ENCODE peak calls at places on chromosome 11, in eight cellular contexts. One of them, this sample, is unnamed.

GRCh38 chr11:28654191-28654590 is 546.0 kb downstream of the METTL15 start:
- DNase-seq in stimulated activated naive B cell treated with anti-CD40 and anti-IgM and Interleukin-4, amounts not matched to agents 10 μg/mL and 1 μg/mL and 100 μg/mL, for 72 hours: no peak
- DNase-seq in NCI-H1417 treated with DMSO at 0.1 percent for 48 hours: no peak
- DNase-seq in astrocyte of the spinal cord: no peak
- DNase-seq in skeletal muscle cell: no peak
- DNase-seq in SK-N-DZ: no peak
- DNase-seq in NB4: no peak
- DNase-seq in T follicular helper cell: no peak
- DNase-seq in this sample: no peak

GRCh38 chr11:115527534-115528125 is 23.4 kb upstream of the CADM1 start:
- DNase-seq in stimulated activated naive B cell treated with anti-CD40 and anti-IgM and Interleukin-4, amounts not matched to agents 10 μg/mL and 1 μg/mL and 100 μg/mL, for 72 hours: no peak
- DNase-seq in NCI-H1417 treated with DMSO at 0.1 percent for 48 hours: peak; percentile 17
- DNase-seq in astrocyte of the spinal cord: no peak
- DNase-seq in skeletal muscle cell: no peak
- DNase-seq in SK-N-DZ: no peak
- DNase-seq in NB4: no peak
- DNase-seq in T follicular helper cell: no peak
- DNase-seq in this sample: no peak

GRCh38 chr11:47451990-47452389 is 3.1 kb upstream of the RAPSN start:
- DNase-seq in stimulated activated naive B cell treated with anti-CD40 and anti-IgM and Interleukin-4, amounts not matched to agents 10 μg/mL and 1 μg/mL and 100 μg/mL, for 72 hours: no peak
- DNase-seq in NCI-H1417 treated with DMSO at 0.1 percent for 48 hours: no peak
- DNase-seq in astrocyte of the spinal cord: no peak
- DNase-seq in skeletal muscle cell: no peak
- DNase-seq in SK-N-DZ: no peak
- DNase-seq in NB4: no peak
- DNase-seq in T follicular helper cell: no peak
- DNase-seq in this sample: no peak

GRCh38 chr11:2690596-2691354 is 9.0 kb downstream of the KCNQ1OT1 start:
- DNase-seq in stimulated activated naive B cell treated with anti-CD40 and anti-IgM and Interleukin-4, amounts not matched to agents 10 μg/mL and 1 μg/mL and 100 μg/mL, for 72 hours: no peak
- DNase-seq in NCI-H1417 treated with DMSO at 0.1 percent for 48 hours: no peak
- DNase-seq in astrocyte of the spinal cord: no peak
- DNase-seq in skeletal muscle cell: no peak
- DNase-seq in SK-N-DZ: no peak
- DNase-seq in NB4: no peak
- DNase-seq in T follicular helper cell: no peak
- DNase-seq in this sample: no peak

GRCh38 chr11:57885298-57886035 is 123.9 kb downstream of the CTNND1 start:
- DNase-seq in stimulated activated naive B cell treated with anti-CD40 and anti-IgM and Interleukin-4, amounts not matched to agents 10 μg/mL and 1 μg/mL and 100 μg/mL, for 72 hours: no peak
- DNase-seq in NCI-H1417 treated with DMSO at 0.1 percent for 48 hours: no peak
- DNase-seq in astrocyte of the spinal cord: no peak
- DNase-seq in skeletal muscle cell: no peak
- DNase-seq in SK-N-DZ: no peak
- DNase-seq in NB4: peak; percentile 48
- DNase-seq in T follicular helper cell: no peak
- DNase-seq in this sample: no peak

GRCh38 chr11:64859542-64860414 is 15.3 kb upstream of the CDC42BPG start:
- DNase-seq in stimulated activated naive B cell treated with anti-CD40 and anti-IgM and Interleukin-4, amounts not matched to agents 10 μg/mL and 1 μg/mL and 100 μg/mL, for 72 hours: peak; percentile 75
- DNase-seq in NCI-H1417 treated with DMSO at 0.1 percent for 48 hours: no peak
- DNase-seq in astrocyte of the spinal cord: no peak
- DNase-seq in skeletal muscle cell: no peak
- DNase-seq in SK-N-DZ: no peak
- DNase-seq in NB4: peak; percentile 95
- DNase-seq in T follicular helper cell: no peak
- DNase-seq in this sample: peak; percentile 97

GRCh38 chr11:67031791-67032561 is 9.0 kb downstream of the SYT12 start:
- DNase-seq in stimulated activated naive B cell treated with anti-CD40 and anti-IgM and Interleukin-4, amounts not matched to agents 10 μg/mL and 1 μg/mL and 100 μg/mL, for 72 hours: no peak
- DNase-seq in NCI-H1417 treated with DMSO at 0.1 percent for 48 hours: no peak
- DNase-seq in astrocyte of the spinal cord: peak; percentile 76
- DNase-seq in skeletal muscle cell: no peak
- DNase-seq in SK-N-DZ: no peak
- DNase-seq in NB4: no peak
- DNase-seq in T follicular helper cell: no peak
- DNase-seq in this sample: no peak

GRCh38 chr11:128957204-128957482 is 14.5 kb upstream of the TP53AIP1 start:
- DNase-seq in stimulated activated naive B cell treated with anti-CD40 and anti-IgM and Interleukin-4, amounts not matched to agents 10 μg/mL and 1 μg/mL and 100 μg/mL, for 72 hours: no peak
- DNase-seq in NCI-H1417 treated with DMSO at 0.1 percent for 48 hours: no peak
- DNase-seq in astrocyte of the spinal cord: no peak
- DNase-seq in skeletal muscle cell: no peak
- DNase-seq in SK-N-DZ: no peak
- DNase-seq in NB4: no peak
- DNase-seq in T follicular helper cell: no peak
- DNase-seq in this sample: no peak

GRCh38 chr11:73787051-73787642 is 527 bp upstream of the MRPL48 start:
- DNase-seq in stimulated activated naive B cell treated with anti-CD40 and anti-IgM and Interleukin-4, amounts not matched to agents 10 μg/mL and 1 μg/mL and 100 μg/mL, for 72 hours: no peak
- DNase-seq in NCI-H1417 treated with DMSO at 0.1 percent for 48 hours: no peak
- DNase-seq in astrocyte of the spinal cord: no peak
- DNase-seq in skeletal muscle cell: no peak
- DNase-seq in SK-N-DZ: no peak
- DNase-seq in NB4: no peak
- DNase-seq in T follicular helper cell: no peak
- DNase-seq in this sample: no peak

GRCh38 chr11:19723572-19724342 is 11.1 kb downstream of the NAV2 start:
- DNase-seq in stimulated activated naive B cell treated with anti-CD40 and anti-IgM and Interleukin-4, amounts not matched to agents 10 μg/mL and 1 μg/mL and 100 μg/mL, for 72 hours: no peak
- DNase-seq in NCI-H1417 treated with DMSO at 0.1 percent for 48 hours: no peak
- DNase-seq in astrocyte of the spinal cord: peak; percentile 53
- DNase-seq in skeletal muscle cell: no peak
- DNase-seq in SK-N-DZ: no peak
- DNase-seq in NB4: no peak
- DNase-seq in T follicular helper cell: no peak
- DNase-seq in this sample: no peak

GRCh38 chr11:123107945-123108344 is 46.0 kb upstream of the HSPA8 start:
- DNase-seq in stimulated activated naive B cell treated with anti-CD40 and anti-IgM and Interleukin-4, amounts not matched to agents 10 μg/mL and 1 μg/mL and 100 μg/mL, for 72 hours: no peak
- DNase-seq in NCI-H1417 treated with DMSO at 0.1 percent for 48 hours: no peak
- DNase-seq in astrocyte of the spinal cord: no peak
- DNase-seq in skeletal muscle cell: no peak
- DNase-seq in SK-N-DZ: no peak
- DNase-seq in NB4: no peak
- DNase-seq in T follicular helper cell: no peak
- DNase-seq in this sample: no peak

GRCh38 chr11:12110714-12111481 is 508 bp downstream of the MICAL2 start:
- DNase-seq in stimulated activated naive B cell treated with anti-CD40 and anti-IgM and Interleukin-4, amounts not matched to agents 10 μg/mL and 1 μg/mL and 100 μg/mL, for 72 hours: no peak
- DNase-seq in NCI-H1417 treated with DMSO at 0.1 percent for 48 hours: no peak
- DNase-seq in astrocyte of the spinal cord: peak; percentile 49
- DNase-seq in skeletal muscle cell: no peak
- DNase-seq in SK-N-DZ: peak; percentile 18
- DNase-seq in NB4: peak; percentile 55
- DNase-seq in T follicular helper cell: no peak
- DNase-seq in this sample: no peak

GRCh38 chr11:122141757-122142156 is 25.7 kb upstream of the BLID start:
- DNase-seq in stimulated activated naive B cell treated with anti-CD40 and anti-IgM and Interleukin-4, amounts not matched to agents 10 μg/mL and 1 μg/mL and 100 μg/mL, for 72 hours: no peak
- DNase-seq in NCI-H1417 treated with DMSO at 0.1 percent for 48 hours: no peak
- DNase-seq in astrocyte of the spinal cord: no peak
- DNase-seq in skeletal muscle cell: no peak
- DNase-seq in SK-N-DZ: no peak
- DNase-seq in NB4: no peak
- DNase-seq in T follicular helper cell: no peak
- DNase-seq in this sample: no peak

GRCh38 chr11:67436459-67437081 is 912 bp downstream of the PTPRCAP start:
- DNase-seq in stimulated activated naive B cell treated with anti-CD40 and anti-IgM and Interleukin-4, amounts not matched to agents 10 μg/mL and 1 μg/mL and 100 μg/mL, for 72 hours: peak; percentile 87
- DNase-seq in NCI-H1417 treated with DMSO at 0.1 percent for 48 hours: no peak
- DNase-seq in astrocyte of the spinal cord: peak; percentile 11
- DNase-seq in skeletal muscle cell: no peak
- DNase-seq in SK-N-DZ: peak; percentile 72
- DNase-seq in NB4: peak; percentile 96
- DNase-seq in T follicular helper cell: no peak
- DNase-seq in this sample: peak; percentile 75

GRCh38 chr11:83292709-83293435 is 6.7 kb upstream of the CCDC90B start:
- DNase-seq in stimulated activated naive B cell treated with anti-CD40 and anti-IgM and Interleukin-4, amounts not matched to agents 10 μg/mL and 1 μg/mL and 100 μg/mL, for 72 hours: peak; percentile 13
- DNase-seq in NCI-H1417 treated with DMSO at 0.1 percent for 48 hours: peak; percentile 14
- DNase-seq in astrocyte of the spinal cord: peak; percentile 67
- DNase-seq in skeletal muscle cell: peak; percentile 24
- DNase-seq in SK-N-DZ: peak; percentile 70
- DNase-seq in NB4: peak; percentile 71
- DNase-seq in T follicular helper cell: no peak
- DNase-seq in this sample: no peak

GRCh38 chr11:34936945-34937344 is 20.5 kb downstream of the PDHX start:
- DNase-seq in stimulated activated naive B cell treated with anti-CD40 and anti-IgM and Interleukin-4, amounts not matched to agents 10 μg/mL and 1 μg/mL and 100 μg/mL, for 72 hours: no peak
- DNase-seq in NCI-H1417 treated with DMSO at 0.1 percent for 48 hours: no peak
- DNase-seq in astrocyte of the spinal cord: no peak
- DNase-seq in skeletal muscle cell: no peak
- DNase-seq in SK-N-DZ: no peak
- DNase-seq in NB4: peak; percentile 24
- DNase-seq in T follicular helper cell: no peak
- DNase-seq in this sample: no peak

GRCh38 chr11:7077101-7077500 is 11.7 kb upstream of the RBMXL2 start:
- DNase-seq in stimulated activated naive B cell treated with anti-CD40 and anti-IgM and Interleukin-4, amounts not matched to agents 10 μg/mL and 1 μg/mL and 100 μg/mL, for 72 hours: no peak
- DNase-seq in NCI-H1417 treated with DMSO at 0.1 percent for 48 hours: no peak
- DNase-seq in astrocyte of the spinal cord: no peak
- DNase-seq in skeletal muscle cell: no peak
- DNase-seq in SK-N-DZ: no peak
- DNase-seq in NB4: no peak
- DNase-seq in T follicular helper cell: no peak
- DNase-seq in this sample: no peak

GRCh38 chr11:117180020-117180419 is 1.5 kb downstream of the SIDT2 start:
- DNase-seq in stimulated activated naive B cell treated with anti-CD40 and anti-IgM and Interleukin-4, amounts not matched to agents 10 μg/mL and 1 μg/mL and 100 μg/mL, for 72 hours: no peak
- DNase-seq in NCI-H1417 treated with DMSO at 0.1 percent for 48 hours: no peak
- DNase-seq in astrocyte of the spinal cord: no peak
- DNase-seq in skeletal muscle cell: no peak
- DNase-seq in SK-N-DZ: no peak
- DNase-seq in NB4: no peak
- DNase-seq in T follicular helper cell: no peak
- DNase-seq in this sample: no peak

GRCh38 chr11:121936781-121937447 is 179.1 kb downstream of the BLID start:
- DNase-seq in stimulated activated naive B cell treated with anti-CD40 and anti-IgM and Interleukin-4, amounts not matched to agents 10 μg/mL and 1 μg/mL and 100 μg/mL, for 72 hours: no peak
- DNase-seq in NCI-H1417 treated with DMSO at 0.1 percent for 48 hours: no peak
- DNase-seq in astrocyte of the spinal cord: peak; percentile 70
- DNase-seq in skeletal muscle cell: peak; percentile 65
- DNase-seq in SK-N-DZ: no peak
- DNase-seq in NB4: no peak
- DNase-seq in T follicular helper cell: no peak
- DNase-seq in this sample: no peak

GRCh38 chr11:75264356-75264755 is 23.8 kb downstream of the TPBGL start:
- DNase-seq in stimulated activated naive B cell treated with anti-CD40 and anti-IgM and Interleukin-4, amounts not matched to agents 10 μg/mL and 1 μg/mL and 100 μg/mL, for 72 hours: no peak
- DNase-seq in NCI-H1417 treated with DMSO at 0.1 percent for 48 hours: no peak
- DNase-seq in astrocyte of the spinal cord: no peak
- DNase-seq in skeletal muscle cell: no peak
- DNase-seq in SK-N-DZ: no peak
- DNase-seq in NB4: no peak
- DNase-seq in T follicular helper cell: no peak
- DNase-seq in this sample: no peak

GRCh38 chr11:131906963-131907362 is 536.5 kb downstream of the NTM start:
- DNase-seq in stimulated activated naive B cell treated with anti-CD40 and anti-IgM and Interleukin-4, amounts not matched to agents 10 μg/mL and 1 μg/mL and 100 μg/mL, for 72 hours: no peak
- DNase-seq in NCI-H1417 treated with DMSO at 0.1 percent for 48 hours: no peak
- DNase-seq in astrocyte of the spinal cord: peak; percentile 32
- DNase-seq in skeletal muscle cell: no peak
- DNase-seq in SK-N-DZ: no peak
- DNase-seq in NB4: no peak
- DNase-seq in T follicular helper cell: no peak
- DNase-seq in this sample: no peak

GRCh38 chr11:114202011-114202609 is 94.1 kb upstream of the NNMT start:
- DNase-seq in stimulated activated naive B cell treated with anti-CD40 and anti-IgM and Interleukin-4, amounts not matched to agents 10 μg/mL and 1 μg/mL and 100 μg/mL, for 72 hours: no peak
- DNase-seq in NCI-H1417 treated with DMSO at 0.1 percent for 48 hours: no peak
- DNase-seq in astrocyte of the spinal cord: no peak
- DNase-seq in skeletal muscle cell: no peak
- DNase-seq in SK-N-DZ: no peak
- DNase-seq in NB4: no peak
- DNase-seq in T follicular helper cell: no peak
- DNase-seq in this sample: no peak

GRCh38 chr11:113255096-113255495 is 59.3 kb upstream of the TTC12 start:
- DNase-seq in stimulated activated naive B cell treated with anti-CD40 and anti-IgM and Interleukin-4, amounts not matched to agents 10 μg/mL and 1 μg/mL and 100 μg/mL, for 72 hours: no peak
- DNase-seq in NCI-H1417 treated with DMSO at 0.1 percent for 48 hours: no peak
- DNase-seq in astrocyte of the spinal cord: no peak
- DNase-seq in skeletal muscle cell: no peak
- DNase-seq in SK-N-DZ: no peak
- DNase-seq in NB4: no peak
- DNase-seq in T follicular helper cell: no peak
- DNase-seq in this sample: no peak

GRCh38 chr11:121763526-121763925 is 310.8 kb upstream of the SORL1-AS1 start:
- DNase-seq in stimulated activated naive B cell treated with anti-CD40 and anti-IgM and Interleukin-4, amounts not matched to agents 10 μg/mL and 1 μg/mL and 100 μg/mL, for 72 hours: peak; percentile 1
- DNase-seq in NCI-H1417 treated with DMSO at 0.1 percent for 48 hours: no peak
- DNase-seq in astrocyte of the spinal cord: no peak
- DNase-seq in skeletal muscle cell: no peak
- DNase-seq in SK-N-DZ: no peak
- DNase-seq in NB4: no peak
- DNase-seq in T follicular helper cell: no peak
- DNase-seq in this sample: peak; percentile 19

This sample was measured in GM12878.